ENCODE peak calls at places on chromosomes 16 and 17, in eight cellular contexts. One of them, this sample, is unnamed.
A peak's percentile ranks its signal among the peaks of the same experiment; 100 is the strongest.

GRCh38 chr16:588639-588888 is 1.3 kb upstream of the RAB40C start:
- DNase-seq in A549: no peak
- DNase-seq in GM23338: peak; percentile 78
- DNase-seq in HepG2: no peak
- DNase-seq in H1: no peak
- DNase-seq in neural progenitor cell: peak; percentile 81
- DNase-seq in mesenchymal stem cell: peak; percentile 89
- DNase-seq in H9: no peak
- DNase-seq in this sample: peak; percentile 92

GRCh38 chr17:59466943-59467801 is 98.2 kb upstream of the DHX40 start:
- DNase-seq in H1: no peak
- DNase-seq in HepG2: peak; percentile 41
- DNase-seq in GM23338: no peak
- DNase-seq in mesenchymal stem cell: no peak
- DNase-seq in neural progenitor cell: peak; percentile 19
- DNase-seq in H9: no peak
- DNase-seq in A549: no peak
- DNase-seq in this sample: no peak

GRCh38 chr16:74650966-74651567 is 15.6 kb downstream of the RFWD3 start:
- DNase-seq in neural progenitor cell: peak; percentile 9
- DNase-seq in H1: no peak
- DNase-seq in H9: no peak
- DNase-seq in A549: peak; percentile 29
- DNase-seq in mesenchymal stem cell: peak; percentile 29
- DNase-seq in GM23338: peak; percentile 53
- DNase-seq in HepG2: peak; percentile 25
- DNase-seq in this sample: peak; percentile 27

GRCh38 chr17:43040655-43041054 is 15.6 kb downstream of the RND2 start:
- DNase-seq in H9: no peak
- DNase-seq in HepG2: peak; percentile 81
- DNase-seq in H1: no peak
- DNase-seq in GM23338: no peak
- DNase-seq in mesenchymal stem cell: no peak
- DNase-seq in neural progenitor cell: no peak
- DNase-seq in A549: no peak
- DNase-seq in this sample: no peak

GRCh38 chr17:83202002-83203000 is 122.9 kb downstream of the METRNL start:
- DNase-seq in neural progenitor cell: no peak
- DNase-seq in H1: no peak
- DNase-seq in A549: no peak
- DNase-seq in GM23338: no peak
- DNase-seq in HepG2: no peak
- DNase-seq in mesenchymal stem cell: no peak
- DNase-seq in H9: no peak
- DNase-seq in this sample: peak; percentile 25

GRCh38 chr17:65519471-65519870 is 42.0 kb downstream of the AXIN2 start:
- DNase-seq in neural progenitor cell: no peak
- DNase-seq in GM23338: no peak
- DNase-seq in H1: no peak
- DNase-seq in HepG2: no peak
- DNase-seq in mesenchymal stem cell: no peak
- DNase-seq in A549: no peak
- DNase-seq in H9: no peak
- DNase-seq in this sample: no peak

GRCh38 chr17:47995241-47995935 is 24.5 kb downstream of the CDK5RAP3 start:
- DNase-seq in HepG2: no peak
- DNase-seq in GM23338: peak; percentile 55
- DNase-seq in mesenchymal stem cell: no peak
- DNase-seq in A549: no peak
- DNase-seq in neural progenitor cell: peak; percentile 86
- DNase-seq in H1: no peak
- DNase-seq in H9: peak; percentile 67
- DNase-seq in this sample: no peak

GRCh38 chr17:19329839-19330238 is 32.7 kb downstream of the B9D1 start:
- DNase-seq in HepG2: no peak
- DNase-seq in A549: no peak
- DNase-seq in neural progenitor cell: no peak
- DNase-seq in mesenchymal stem cell: no peak
- DNase-seq in GM23338: no peak
- DNase-seq in H1: no peak
- DNase-seq in H9: no peak
- DNase-seq in this sample: no peak

GRCh38 chr17:83181991-83182619 is 102.7 kb downstream of the METRNL start:
- DNase-seq in A549: no peak
- DNase-seq in HepG2: no peak
- DNase-seq in H9: no peak
- DNase-seq in H1: no peak
- DNase-seq in neural progenitor cell: no peak
- DNase-seq in GM23338: no peak
- DNase-seq in mesenchymal stem cell: no peak
- DNase-seq in this sample: no peak

GRCh38 chr16:49619811-49620157 is 236.1 kb downstream of the ZNF423 start:
- DNase-seq in neural progenitor cell: no peak
- DNase-seq in GM23338: no peak
- DNase-seq in H1: no peak
- DNase-seq in mesenchymal stem cell: no peak
- DNase-seq in H9: no peak
- DNase-seq in A549: no peak
- DNase-seq in HepG2: no peak
- DNase-seq in this sample: no peak

GRCh38 chr16:23294260-23294659 is 7.8 kb upstream of the SCNN1B start:
- DNase-seq in HepG2: peak; percentile 71
- DNase-seq in mesenchymal stem cell: no peak
- DNase-seq in neural progenitor cell: no peak
- DNase-seq in A549: no peak
- DNase-seq in GM23338: no peak
- DNase-seq in H1: no peak
- DNase-seq in H9: no peak
- DNase-seq in this sample: no peak

GRCh38 chr16:85798901-85799496 is 345 bp downstream of the EMC8 start:
- DNase-seq in mesenchymal stem cell: peak; percentile 63
- DNase-seq in HepG2: no peak
- DNase-seq in A549: peak; percentile 65
- DNase-seq in H9: peak; percentile 44
- DNase-seq in GM23338: peak; percentile 48
- DNase-seq in H1: no peak
- DNase-seq in neural progenitor cell: no peak
- DNase-seq in this sample: peak; percentile 68

GRCh38 chr17:15952048-15952532 is 7.2 kb downstream of the ADORA2B start:
- DNase-seq in GM23338: no peak
- DNase-seq in HepG2: no peak
- DNase-seq in mesenchymal stem cell: no peak
- DNase-seq in H1: no peak
- DNase-seq in neural progenitor cell: no peak
- DNase-seq in H9: no peak
- DNase-seq in A549: no peak
- DNase-seq in this sample: no peak
- H3K4me2 ChIP-seq in GM23338: no peak overlapping the region
- H3K4me2 ChIP-seq in HepG2: no peak overlapping the region
- H3K4me2 ChIP-seq in mesenchymal stem cell: no peak overlapping the region
- H3K4me2 ChIP-seq in H1: no peak overlapping the region
- H3K4me2 ChIP-seq in neural progenitor cell: no peak overlapping the region
- H3K4me2 ChIP-seq in H9: no peak overlapping the region
- H3K4me2 ChIP-seq in A549: no peak overlapping the region
- H3K4me2 ChIP-seq in this sample: no peak overlapping the region

DNA sequence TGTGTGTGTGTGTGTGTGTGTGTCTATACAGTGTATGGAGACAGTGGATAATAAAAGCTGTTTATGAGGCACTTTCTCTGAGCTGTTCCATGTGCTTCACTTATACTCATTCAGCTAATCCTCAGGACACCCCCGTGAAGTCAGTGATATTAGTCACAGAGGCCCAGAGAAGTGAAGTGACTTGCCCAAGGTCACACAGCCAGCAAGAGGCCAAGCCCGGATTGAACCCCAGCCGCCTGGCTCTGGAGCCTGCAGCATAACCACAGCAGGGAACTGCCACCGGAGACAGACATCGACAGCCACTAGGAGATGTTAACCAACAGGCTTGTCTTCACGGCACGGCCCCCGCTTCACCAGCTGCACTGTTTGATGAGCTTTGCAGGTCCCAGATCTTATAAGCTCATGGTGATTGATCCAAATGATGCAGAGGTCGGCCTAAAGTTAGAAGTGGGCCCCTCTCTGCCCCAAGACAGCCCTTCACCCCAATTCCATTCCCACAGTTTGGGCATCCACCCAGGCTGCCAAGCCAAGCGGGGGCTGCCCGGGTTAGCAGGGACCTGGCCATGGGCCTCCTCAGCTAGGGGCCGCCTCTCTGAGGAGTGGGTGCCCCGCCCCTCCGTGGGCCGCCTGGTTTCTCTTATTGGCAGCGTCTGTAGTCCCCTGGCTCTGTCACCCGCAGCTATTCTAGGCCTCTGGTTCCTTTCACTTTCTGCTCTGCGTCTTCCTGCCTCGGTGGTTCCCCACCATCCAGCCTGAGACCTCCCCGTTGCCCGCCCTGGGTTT is 30.9 kb downstream of the SOCS1 start:
- DNase-seq in H1: no peak
- DNase-seq in mesenchymal stem cell: peak; percentile 59
- DNase-seq in GM23338: no peak
- DNase-seq in HepG2: no peak
- DNase-seq in A549: no peak
- DNase-seq in H9: no peak
- DNase-seq in neural progenitor cell: no peak
- DNase-seq in this sample: no peak
- H3K4me2 ChIP-seq in H1: no peak overlapping the region
- H3K4me2 ChIP-seq in mesenchymal stem cell: no peak overlapping the region
- H3K4me2 ChIP-seq in GM23338: no peak overlapping the region
- H3K4me2 ChIP-seq in HepG2: no peak overlapping the region
- H3K4me2 ChIP-seq in A549: no peak overlapping the region
- H3K4me2 ChIP-seq in H9: no peak overlapping the region
- H3K4me2 ChIP-seq in neural progenitor cell: no peak overlapping the region
- H3K4me2 ChIP-seq in this sample: no peak overlapping the region

DNA sequence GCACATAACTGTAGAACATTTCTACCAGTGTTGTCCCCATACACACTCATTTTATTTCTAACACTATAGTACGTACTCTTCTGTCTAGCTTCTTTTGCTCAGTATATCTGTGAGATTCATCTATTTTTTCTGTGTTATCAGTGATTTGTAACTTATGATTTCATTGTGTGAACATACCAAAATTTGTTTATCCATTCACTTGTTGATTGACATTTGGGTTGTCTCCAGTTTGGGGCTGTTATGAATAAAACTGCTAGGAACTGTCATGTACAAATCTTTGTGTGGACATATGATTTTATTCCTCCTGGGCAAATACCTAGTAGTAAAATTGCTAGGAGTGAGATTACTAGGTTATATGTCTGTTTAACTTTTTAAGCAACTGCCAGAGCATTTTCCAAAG is 9.6 kb downstream of the CYB5B start:
- DNase-seq in neural progenitor cell: no peak
- DNase-seq in HepG2: no peak
- DNase-seq in H1: no peak
- DNase-seq in H9: no peak
- DNase-seq in GM23338: no peak
- DNase-seq in mesenchymal stem cell: no peak
- DNase-seq in A549: no peak
- DNase-seq in this sample: no peak
- H3K4me2 ChIP-seq in neural progenitor cell: no peak overlapping the region
- H3K4me2 ChIP-seq in HepG2: no peak overlapping the region
- H3K4me2 ChIP-seq in H1: no peak overlapping the region
- H3K4me2 ChIP-seq in H9: no peak overlapping the region
- H3K4me2 ChIP-seq in GM23338: no peak overlapping the region
- H3K4me2 ChIP-seq in mesenchymal stem cell: no peak overlapping the region
- H3K4me2 ChIP-seq in A549: no peak overlapping the region
- H3K4me2 ChIP-seq in this sample: no peak overlapping the region

GRCh38 chr17:27555364-27555763 is 75.6 kb upstream of the LGALS9 start:
- DNase-seq in H1: no peak
- DNase-seq in GM23338: no peak
- DNase-seq in HepG2: no peak
- DNase-seq in neural progenitor cell: no peak
- DNase-seq in A549: no peak
- DNase-seq in mesenchymal stem cell: no peak
- DNase-seq in H9: no peak
- DNase-seq in this sample: no peak
- H3K4me2 ChIP-seq in H1: no peak overlapping the region
- H3K4me2 ChIP-seq in GM23338: no peak overlapping the region
- H3K4me2 ChIP-seq in HepG2: no peak overlapping the region
- H3K4me2 ChIP-seq in neural progenitor cell: no peak overlapping the region
- H3K4me2 ChIP-seq in A549: no peak overlapping the region
- H3K4me2 ChIP-seq in mesenchymal stem cell: no peak overlapping the region
- H3K4me2 ChIP-seq in H9: no peak overlapping the region
- H3K4me2 ChIP-seq in this sample: no peak overlapping the region

GRCh38 chr16:84507011-84507982 is 2.8 kb upstream of the MEAK7 start:
- DNase-seq in HepG2: no peak
- DNase-seq in H9: no peak
- DNase-seq in H1: no peak
- DNase-seq in mesenchymal stem cell: no peak
- DNase-seq in GM23338: no peak
- DNase-seq in neural progenitor cell: no peak
- DNase-seq in A549: no peak
- DNase-seq in this sample: peak; percentile 69
- H3K4me2 ChIP-seq in HepG2: no peak overlapping the region
- H3K4me2 ChIP-seq in H9: no peak overlapping the region
- H3K4me2 ChIP-seq in H1: no peak overlapping the region
- H3K4me2 ChIP-seq in mesenchymal stem cell: no peak overlapping the region
- H3K4me2 ChIP-seq in GM23338: no peak overlapping the region
- H3K4me2 ChIP-seq in neural progenitor cell: no peak overlapping the region
- H3K4me2 ChIP-seq in A549: no peak overlapping the region
- H3K4me2 ChIP-seq in this sample: peak overlapping the region; percentile 56

GRCh38 chr17:63702223-63702577 is 2.3 kb upstream of the LIMD2 start:
- DNase-seq in A549: no peak
- DNase-seq in HepG2: no peak
- DNase-seq in mesenchymal stem cell: no peak
- DNase-seq in neural progenitor cell: no peak
- DNase-seq in GM23338: no peak
- DNase-seq in H9: no peak
- DNase-seq in H1: no peak
- DNase-seq in this sample: no peak
- H3K4me2 ChIP-seq in A549: no peak overlapping the region
- H3K4me2 ChIP-seq in HepG2: no peak overlapping the region
- H3K4me2 ChIP-seq in mesenchymal stem cell: no peak overlapping the region
- H3K4me2 ChIP-seq in neural progenitor cell: no peak overlapping the region
- H3K4me2 ChIP-seq in GM23338: peak overlapping the region; percentile 60
- H3K4me2 ChIP-seq in H9: no peak overlapping the region
- H3K4me2 ChIP-seq in H1: peak overlapping the region; percentile 84
- H3K4me2 ChIP-seq in this sample: no peak overlapping the region